ENCODE peak calls at places on chromosomes 11 and 22, in eight cellular contexts. V, M, L, H, W, F, U and O are unnamed samples.

GRCh38 chr11:31487848-31488247 is 21.6 kb downstream of the IMMP1L start:
- DNase-seq in U (peak; percentile 18), L (peak; percentile 30), W (peak; percentile 82), V (peak; percentile 73), F (no peak), M (peak; percentile 52), H (no peak), O (no peak)

GRCh38 chr11:105109855-105110750 is 29.5 kb downstream of the CARD18 start:
- DNase-seq in W (peak; percentile 79), M (peak; percentile 41), V (peak; percentile 38), H (no peak), U (no peak), L (no peak), F (no peak), O (no peak)

GRCh38 chr11:116170526-116171120 is 602.2 kb downstream of the BUD13 start:
- DNase-seq in U (no peak), M (no peak), V (no peak), L (no peak), H (no peak), W (no peak), F (no peak), O (no peak)

GRCh38 chr11:119416606-119417580 is 6.1 kb downstream of the THY1 start:
- DNase-seq in U (peak; percentile 44), H (no peak), M (peak; percentile 67), W (peak; percentile 63), V (peak; percentile 59), L (no peak), F (no peak), O (peak; percentile 10)

GRCh38 chr11:107898270-107898669 is 30.0 kb upstream of the RAB39A start:
- DNase-seq in U (peak; percentile 35), F (no peak), W (peak; percentile 66), H (no peak), M (peak; percentile 60), L (peak; percentile 26), V (peak; percentile 63), O (peak; percentile 43)

GRCh38 chr22:35315855-35316745 is 16.4 kb downstream of the TOM1 start:
- DNase-seq in H (peak; percentile 26), V (no peak), M (no peak), U (no peak), W (no peak), F (peak; percentile 76), L (no peak), O (no peak)

GRCh38 chr11:120566176-120566575 is 54.6 kb downstream of the GRIK4 start:
- DNase-seq in F (no peak), V (peak; percentile 54), H (peak; percentile 36), M (peak; percentile 39), W (peak; percentile 17), U (peak; percentile 48), L (no peak), O (no peak)

GRCh38 chr11:76245720-76246119 is 39.4 kb upstream of the WNT11 start:
- DNase-seq in M (no peak), F (no peak), W (no peak), H (no peak), V (no peak), L (no peak), U (no peak), O (no peak)

GRCh38 chr22:19056951-19057401 is 65.2 kb downstream of the DGCR2 start:
- DNase-seq in V (no peak), U (no peak), H (no peak), M (no peak), W (no peak), L (no peak), F (no peak), O (no peak)

GRCh38 chr11:128336203-128336602 is 251.2 kb downstream of the ETS1 start:
- DNase-seq in V (peak; percentile 82), H (peak; percentile 69), W (peak; percentile 87), L (peak; percentile 23), U (no peak), M (peak; percentile 46), F (peak; percentile 63), O (no peak)

GRCh38 chr22:38871360-38872171 is 450 bp downstream of the CBX6 start:
- DNase-seq in M (no peak), U (peak; percentile 25), L (peak; percentile 50), H (no peak), W (no peak), V (no peak), F (no peak), O (no peak)

GRCh38 chr11:93541154-93541553 is 2.0 kb downstream of the SMCO4 start:
- DNase-seq in L (no peak), M (no peak), U (no peak), H (no peak), F (no peak), W (no peak), V (no peak), O (no peak)

DNA sequence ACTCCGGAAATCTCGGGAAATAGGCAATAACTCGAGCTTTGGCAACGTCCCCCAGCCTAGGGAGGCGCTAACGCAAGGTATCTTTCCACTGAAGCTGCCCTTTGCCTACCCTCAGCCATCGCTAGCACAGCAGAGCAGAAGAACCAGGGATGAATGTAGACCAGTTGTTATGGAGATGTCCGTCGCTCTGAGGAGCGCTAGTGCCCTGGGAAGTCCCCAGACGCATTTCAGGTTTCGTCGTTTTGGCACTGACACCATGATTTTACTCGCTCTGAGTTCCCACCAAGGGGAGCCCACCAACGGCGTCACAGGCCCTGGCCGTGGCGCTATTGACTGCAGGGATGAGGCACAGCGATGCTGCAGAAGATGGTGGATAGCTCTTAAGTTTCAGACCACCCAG is 22.7 kb upstream of the BDNF start:
- DNase-seq in L (peak; percentile 7), H (no peak), W (no peak), M (no peak), V (no peak), U (no peak), F (no peak), O (peak; percentile 13)
- TF ChIP-seq CTCF in L (peak; percentile 4), H (no peak), W (no peak), M (no peak), V (peak; percentile 15), U (no peak), F (no peak), O (no peak)

DNA sequence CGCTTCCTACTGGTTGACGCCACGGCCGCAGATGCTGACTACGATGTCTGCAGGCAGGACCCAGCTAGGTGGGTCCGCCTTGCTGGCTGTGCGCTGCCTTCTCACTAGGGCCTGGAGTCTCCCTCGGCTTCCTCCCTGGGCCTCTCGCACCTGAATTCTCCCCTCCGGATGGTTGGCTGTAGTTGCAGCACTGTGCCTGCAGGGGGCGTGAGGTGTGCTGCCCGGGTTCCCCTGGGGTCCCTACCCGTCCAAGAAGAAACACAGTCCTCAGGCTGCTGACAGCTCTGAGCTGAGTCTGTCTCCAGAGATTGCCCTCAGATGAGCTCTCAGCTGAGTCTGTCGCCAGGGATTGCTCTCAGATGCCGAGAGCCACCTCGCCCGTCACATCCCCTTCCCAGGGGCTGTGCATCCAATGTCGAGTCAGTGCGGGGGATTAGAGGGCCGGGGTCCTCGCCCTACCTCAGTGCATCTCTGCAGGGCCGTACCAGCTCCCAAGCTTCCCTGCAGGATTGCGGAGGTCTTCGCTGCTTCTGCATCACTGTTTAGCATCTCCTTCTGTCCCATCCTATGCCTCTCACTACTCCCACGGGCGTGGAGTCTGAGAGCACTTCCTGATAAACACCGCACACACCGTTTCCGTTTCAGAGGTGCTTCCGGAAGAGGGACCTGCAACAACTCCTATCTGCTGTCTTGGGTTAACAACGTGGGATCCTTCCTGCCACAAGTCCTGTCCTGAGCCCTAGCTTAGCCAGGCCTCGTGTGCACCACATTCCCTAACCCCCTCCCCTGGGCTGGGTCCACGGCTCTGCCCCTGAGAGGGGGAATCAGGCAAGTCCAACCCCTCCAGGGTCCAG is 196.9 kb downstream of the CSNK2A3 start:
- DNase-seq in M (peak; percentile 5), F (no peak), W (no peak), L (no peak), V (no peak), H (peak; percentile 50), U (no peak), O (peak; percentile 57)
- TF ChIP-seq CTCF in M (peak; percentile 55), F (peak; percentile 24), W (peak; percentile 41), L (peak; percentile 39), V (peak; percentile 38), H (peak; percentile 50), U (peak; percentile 55), O (peak; percentile 51)

GRCh38 chr11:63610604-63611394 is 3.4 kb downstream of the PLAAT3 start:
- DNase-seq in V (no peak), L (no peak), U (peak; percentile 34), F (no peak), M (no peak), W (peak; percentile 18), H (no peak), O (no peak)
- TF ChIP-seq CTCF in V (no peak), L (no peak), U (no peak), F (no peak), M (no peak), W (peak; percentile 2), H (no peak), O (no peak)

GRCh38 chr11:7941141-7941540 is 367 bp downstream of the OR10A3 start:
- DNase-seq in H (no peak), V (no peak), F (no peak), M (no peak), U (no peak), W (no peak), L (no peak), O (no peak)
- TF ChIP-seq CTCF in H (no peak), V (no peak), F (no peak), M (no peak), U (no peak), W (no peak), L (no peak), O (no peak)

GRCh38 chr22:22380098-22381030 is 128.2 kb downstream of the ZNF280B start:
- DNase-seq in H (no peak), V (no peak), W (no peak), L (no peak), M (no peak), F (no peak), U (no peak), O (peak; percentile 57)
- TF ChIP-seq CTCF in H (peak; percentile 46), V (no peak), W (no peak), L (peak; percentile 23), M (no peak), F (no peak), U (no peak), O (no peak)

GRCh38 chr22:32517921-32518320 is 43.3 kb downstream of the FBXO7 start:
- DNase-seq in W (no peak), H (no peak), L (no peak), U (no peak), V (no peak), M (no peak), F (no peak), O (no peak)
- TF ChIP-seq CTCF in W (no peak), H (no peak), L (no peak), U (no peak), V (no peak), M (no peak), F (no peak), O (no peak)

GRCh38 chr22:20536590-20537324 is 29.3 kb downstream of the MED15 start:
- DNase-seq in V (no peak), H (no peak), L (no peak), M (no peak), W (no peak), F (no peak), U (no peak), O (no peak)
- TF ChIP-seq CTCF in V (no peak), H (no peak), L (no peak), M (no peak), W (no peak), F (no peak), U (no peak), O (no peak)

DNA sequence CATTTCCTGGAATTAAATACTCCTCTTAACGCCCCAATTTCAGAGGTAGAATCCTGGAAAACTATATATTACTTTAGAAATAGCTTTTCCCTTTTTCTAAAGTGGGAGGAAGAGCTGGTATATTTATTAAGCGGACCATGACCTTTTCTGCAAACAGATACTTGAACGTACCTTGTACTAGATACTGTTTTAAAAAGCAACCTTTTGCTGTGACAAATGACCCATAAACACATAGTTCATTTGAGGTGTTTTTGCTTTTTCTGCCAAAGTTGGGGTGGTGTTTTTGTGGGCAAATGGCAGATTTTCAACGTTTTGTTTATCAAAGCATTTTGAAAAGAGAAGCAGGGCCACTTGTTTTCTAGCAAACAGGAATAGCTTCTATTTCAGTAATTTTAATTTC is 2.2 kb downstream of the FBXO7 start:
- DNase-seq in F (no peak), M (no peak), H (no peak), V (no peak), L (no peak), W (no peak), U (no peak), O (no peak)
- TF ChIP-seq CTCF in F (no peak), M (no peak), H (no peak), V (no peak), L (no peak), W (no peak), U (no peak), O (no peak)